ENCODE peak calls at places on chromosome 7, in ten cellular contexts. J is mammary epithelial cell; V is LNCaP clone FGC; Q is choroid plexus epithelial cell; H is activated CD8-positive, alpha-beta memory T cell treated with anti-CD3 and anti-CD28 coated beads for 24 hours; N is transverse colon; E is naive thymus-derived CD8-positive, alpha-beta T cell; I is dorsolateral prefrontal cortex; C is Caki2; X is adipocyte. Y is an unnamed sample.

GRCh38 chr7:139791316-139791715 is 13.5 kb upstream of the HIPK2 start:
- DNase-seq in J (no peak), V (no peak), Q (no peak), H (peak; percentile 24), N (no peak), E (no peak), I (no peak), C (no peak), X (no peak), Y (no peak)

GRCh38 chr7:115097175-115097671 is 175.3 kb downstream of the MDFIC start:
- DNase-seq in J (peak; percentile 81), V (no peak), Q (peak; percentile 87), H (no peak), N (no peak), E (no peak), I (no peak), C (peak; percentile 56), X (peak; percentile 61), Y (no peak)

GRCh38 chr7:65827366-65827765 is 45.5 kb upstream of the VKORC1L1 start:
- DNase-seq in J (peak; percentile 35), V (no peak), Q (no peak), H (no peak), N (no peak), E (no peak), I (no peak), C (no peak), X (no peak), Y (no peak)

GRCh38 chr7:113828581-113828980 is 90.2 kb downstream of the PPP1R3A start:
- DNase-seq in J (no peak), V (no peak), Q (no peak), H (no peak), N (no peak), E (no peak), I (no peak), C (no peak), X (no peak), Y (no peak)

GRCh38 chr7:155959894-155960293 is 147.6 kb upstream of the SHH start:
- DNase-seq in J (no peak), V (no peak), Q (no peak), H (peak; percentile 44), N (peak; percentile 69), E (no peak), I (no peak), C (peak; percentile 89), X (no peak), Y (no peak)

GRCh38 chr7:157596471-157596870 is 259.7 kb downstream of the DNAJB6 start:
- DNase-seq in J (no peak), V (no peak), Q (no peak), H (no peak), N (no peak), E (no peak), I (no peak), C (no peak), X (no peak), Y (no peak)

GRCh38 chr7:29946428-29947186 is 43.0 kb downstream of the SCRN1 start:
- DNase-seq in J (no peak), V (no peak), Q (peak; percentile 34), H (no peak), N (peak; percentile 15), E (no peak), I (no peak), C (no peak), X (peak; percentile 16), Y (no peak)

GRCh38 chr7:48188776-48189520 is 17.7 kb downstream of the ABCA13 start:
- DNase-seq in J (peak; percentile 36), V (no peak), Q (peak; percentile 87), H (no peak), N (no peak), E (no peak), I (no peak), C (no peak), X (no peak), Y (no peak)

GRCh38 chr7:76515999-76516443 is 5.7 kb downstream of the UPK3B start:
- DNase-seq in J (no peak), V (no peak), Q (peak; percentile 66), H (no peak), N (peak; percentile 48), E (no peak), I (peak; percentile 48), C (peak; percentile 44), X (peak; percentile 58), Y (no peak)

GRCh38 chr7:103765891-103766290 is 223.6 kb downstream of the RELN start:
- DNase-seq in J (no peak), V (no peak), Q (no peak), H (no peak), N (no peak), E (no peak), I (no peak), C (no peak), X (no peak), Y (no peak)

GRCh38 chr7:65219623-65220022 is 154.0 kb upstream of the ZNF92 start:
- DNase-seq in J (no peak), V (no peak), Q (no peak), H (no peak), N (no peak), E (no peak), I (no peak), C (no peak), X (no peak), Y (no peak)

GRCh38 chr7:14836571-14837189 is 65.9 kb downstream of the DGKB start:
- DNase-seq in J (peak; percentile 56), V (no peak), Q (peak; percentile 91), H (no peak), N (no peak), E (no peak), I (peak; percentile 74), C (no peak), X (peak; percentile 90), Y (no peak)

GRCh38 chr7:27237735-27238334 is 4.8 kb upstream of the EVX1 start:
- DNase-seq in J (peak; percentile 64), V (no peak), Q (peak; percentile 22), H (no peak), N (no peak), E (no peak), I (no peak), C (peak; percentile 10), X (no peak), Y (no peak)

GRCh38 chr7:77714195-77714594 is 17.9 kb downstream of the RSBN1L start:
- DNase-seq in J (no peak), V (no peak), Q (no peak), H (no peak), N (no peak), E (no peak), I (no peak), C (no peak), X (peak; percentile 58), Y (no peak)

Y was measured in B cell.